ENCODE peak calls at places on chromosomes 13 and 19, in five cellular contexts. One of them, this sample, is unnamed. For H3K27me3, the result is how much of the 10 kb centered on the place peaks cover.

GRCh38 chr19:48997972-48998371 is 4.3 kb downstream of the RUVBL2 start:
- DNase-seq in pancreas: no peak
- DNase-seq in H9: peak
- DNase-seq in psoas muscle: no peak
- DNase-seq in GM23248: peak
- DNase-seq in this sample: no peak

GRCh38 chr13:48356750-48357149 is 53.2 kb downstream of the RB1 start:
- DNase-seq in H9: no peak
- DNase-seq in GM23248: no peak
- DNase-seq in pancreas: no peak
- DNase-seq in psoas muscle: no peak
- DNase-seq in this sample: no peak

GRCh38 chr19:34224996-34225658 is 29.2 kb upstream of the GARRE1 start:
- DNase-seq in psoas muscle: no peak
- DNase-seq in H9: no peak
- DNase-seq in GM23248: peak
- DNase-seq in pancreas: no peak
- DNase-seq in this sample: no peak

GRCh38 chr13:106187092-106187491 is 348.4 kb downstream of the EFNB2 start:
- DNase-seq in pancreas: no peak
- DNase-seq in H9: no peak
- DNase-seq in psoas muscle: no peak
- DNase-seq in GM23248: no peak
- DNase-seq in this sample: no peak

GRCh38 chr19:47778954-47779351 is 450 bp downstream of the SELENOW start:
- DNase-seq in H9: no peak
- DNase-seq in GM23248: peak
- DNase-seq in pancreas: no peak
- DNase-seq in psoas muscle: peak
- DNase-seq in this sample: peak

GRCh38 chr19:42129399-42130253 is 2.6 kb downstream of the POU2F2 start:
- DNase-seq in pancreas: no peak
- DNase-seq in GM23248: peak
- DNase-seq in psoas muscle: peak
- DNase-seq in H9: no peak
- DNase-seq in this sample: no peak

GRCh38 chr19:42324655-42325307 is 654 bp upstream of the MEGF8 start:
- DNase-seq in pancreas: no peak
- DNase-seq in GM23248: no peak
- DNase-seq in H9: no peak
- DNase-seq in psoas muscle: no peak
- DNase-seq in this sample: peak

GRCh38 chr13:111204438-111205177 is 89.5 kb downstream of the ARHGEF7 start:
- DNase-seq in GM23248: peak
- DNase-seq in pancreas: no peak
- DNase-seq in H9: peak
- DNase-seq in psoas muscle: peak
- DNase-seq in this sample: peak

GRCh38 chr19:4868286-4868834 is 893 bp upstream of the PLIN3 start:
- DNase-seq in GM23248: no peak
- DNase-seq in psoas muscle: peak
- DNase-seq in pancreas: no peak
- DNase-seq in H9: no peak
- DNase-seq in this sample: no peak

GRCh38 chr13:99278199-99278598 is 20.0 kb upstream of the GPR18 start:
- DNase-seq in pancreas: no peak
- DNase-seq in H9: no peak
- DNase-seq in GM23248: no peak
- DNase-seq in psoas muscle: no peak
- DNase-seq in this sample: no peak

GRCh38 chr19:35775046-35775297 is 392 bp upstream of the ARHGAP33 start:
- DNase-seq in GM23248: no peak
- DNase-seq in psoas muscle: no peak
- DNase-seq in pancreas: no peak
- DNase-seq in H9: no peak
- DNase-seq in this sample: no peak

GRCh38 chr19:16254851-16255408 is 57.2 kb downstream of the AP1M1 start:
- DNase-seq in psoas muscle: no peak
- DNase-seq in GM23248: no peak
- DNase-seq in H9: no peak
- DNase-seq in pancreas: no peak
- DNase-seq in this sample: no peak

GRCh38 chr19:50352242-50352641 is 13.2 kb downstream of the NAPSA start:
- DNase-seq in H9: no peak
- DNase-seq in psoas muscle: no peak
- DNase-seq in GM23248: no peak
- DNase-seq in pancreas: no peak
- DNase-seq in this sample: no peak

GRCh38 chr13:77544365-77544764 is 8.9 kb downstream of the SCEL start:
- DNase-seq in H9: no peak
- DNase-seq in psoas muscle: peak
- DNase-seq in GM23248: peak
- DNase-seq in pancreas: no peak
- DNase-seq in this sample: peak

GRCh38 chr19:3725640-3726310 is 17.6 kb downstream of the TJP3 start:
- DNase-seq in pancreas: peak
- DNase-seq in GM23248: no peak
- DNase-seq in H9: peak
- DNase-seq in psoas muscle: no peak
- DNase-seq in this sample: no peak

GRCh38 chr13:112469071-112469745 is 93.1 kb downstream of the SPACA7 start:
- DNase-seq in pancreas: peak
- DNase-seq in psoas muscle: no peak
- DNase-seq in H9: no peak
- DNase-seq in GM23248: no peak
- DNase-seq in this sample: no peak

GRCh38 chr19:53275480-53275879 is 8.0 kb upstream of the VN1R4 start:
- DNase-seq in GM23248: no peak
- DNase-seq in pancreas: no peak
- DNase-seq in H9: no peak
- DNase-seq in psoas muscle: no peak
- DNase-seq in this sample: no peak
- H3K27me3 ChIP-seq in GM23248: under half
- H3K27me3 ChIP-seq in pancreas: under half
- H3K27me3 ChIP-seq in H9: under half
- H3K27me3 ChIP-seq in psoas muscle: under half
- H3K27me3 ChIP-seq in this sample: under half

GRCh38 chr13:40676007-40676406 is 9.6 kb upstream of the FOXO1 start:
- DNase-seq in GM23248: no peak
- DNase-seq in pancreas: no peak
- DNase-seq in H9: no peak
- DNase-seq in psoas muscle: no peak
- DNase-seq in this sample: no peak

GRCh38 chr13:40673061-40673397 is 6.6 kb upstream of the FOXO1 start:
- DNase-seq in H9: no peak
- DNase-seq in pancreas: no peak
- DNase-seq in GM23248: no peak
- DNase-seq in psoas muscle: no peak
- DNase-seq in this sample: no peak

GRCh38 chr13:40670307-40670706 is 3.9 kb upstream of the FOXO1 start:
- DNase-seq in H9: no peak
- DNase-seq in GM23248: no peak
- DNase-seq in psoas muscle: no peak
- DNase-seq in pancreas: no peak
- DNase-seq in this sample: no peak

GRCh38 chr13:40672310-40673060 is 6.0 kb upstream of the FOXO1 start:
- DNase-seq in H9: no peak
- DNase-seq in psoas muscle: no peak
- DNase-seq in pancreas: no peak
- DNase-seq in GM23248: peak
- DNase-seq in this sample: no peak

GRCh38 chr13:40673414-40673813 is 7.0 kb upstream of the FOXO1 start:
- DNase-seq in pancreas: no peak
- DNase-seq in H9: no peak
- DNase-seq in psoas muscle: no peak
- DNase-seq in GM23248: no peak
- DNase-seq in this sample: no peak
- H3K27me3 ChIP-seq in pancreas: under half
- H3K27me3 ChIP-seq in H9: under half
- H3K27me3 ChIP-seq in psoas muscle: under half
- H3K27me3 ChIP-seq in GM23248: under half
- H3K27me3 ChIP-seq in this sample: under half

GRCh38 chr19:18987456-18987855 is 45.9 kb downstream of the SUGP2 start:
- DNase-seq in psoas muscle: no peak
- DNase-seq in pancreas: no peak
- DNase-seq in H9: no peak
- DNase-seq in GM23248: no peak
- DNase-seq in this sample: no peak

GRCh38 chr19:18985257-18985656 is 44.2 kb upstream of the HOMER3 start:
- DNase-seq in psoas muscle: no peak
- DNase-seq in H9: no peak
- DNase-seq in pancreas: no peak
- DNase-seq in GM23248: no peak
- DNase-seq in this sample: no peak

GRCh38 chr19:18980432-18981020 is 39.5 kb upstream of the HOMER3 start:
- DNase-seq in GM23248: no peak
- DNase-seq in psoas muscle: no peak
- DNase-seq in H9: no peak
- DNase-seq in pancreas: no peak
- DNase-seq in this sample: no peak

GRCh38 chr19:18982669-18983068 is 41.7 kb upstream of the HOMER3 start:
- DNase-seq in pancreas: no peak
- DNase-seq in psoas muscle: no peak
- DNase-seq in H9: no peak
- DNase-seq in GM23248: no peak
- DNase-seq in this sample: no peak

GRCh38 chr19:18984251-18984650 is 43.2 kb upstream of the HOMER3 start:
- DNase-seq in GM23248: no peak
- DNase-seq in H9: no peak
- DNase-seq in pancreas: no peak
- DNase-seq in psoas muscle: no peak
- DNase-seq in this sample: no peak
- H3K27me3 ChIP-seq in GM23248: under half
- H3K27me3 ChIP-seq in H9: under half
- H3K27me3 ChIP-seq in pancreas: under half
- H3K27me3 ChIP-seq in psoas muscle: under half
- H3K27me3 ChIP-seq in this sample: under half

GRCh38 chr13:28099396-28100148 is 804 bp downstream of the FLT3 start:
- DNase-seq in GM23248: no peak
- DNase-seq in psoas muscle: no peak
- DNase-seq in H9: no peak
- DNase-seq in pancreas: no peak
- DNase-seq in this sample: no peak
- H3K27me3 ChIP-seq in GM23248: half or more
- H3K27me3 ChIP-seq in psoas muscle: under half
- H3K27me3 ChIP-seq in H9: under half
- H3K27me3 ChIP-seq in pancreas: under half
- H3K27me3 ChIP-seq in this sample: under half

GRCh38 chr13:25678398-25678797 is 306.6 kb downstream of the ATP8A2 start:
- DNase-seq in psoas muscle: no peak
- DNase-seq in GM23248: no peak
- DNase-seq in pancreas: peak
- DNase-seq in H9: peak
- DNase-seq in this sample: no peak
- H3K27me3 ChIP-seq in psoas muscle: under half
- H3K27me3 ChIP-seq in GM23248: under half
- H3K27me3 ChIP-seq in pancreas: under half
- H3K27me3 ChIP-seq in H9: under half
- H3K27me3 ChIP-seq in this sample: under half

GRCh38 chr13:75398072-75398471 is 83.9 kb downstream of the TBC1D4 start:
- DNase-seq in psoas muscle: no peak
- DNase-seq in GM23248: no peak
- DNase-seq in pancreas: no peak
- DNase-seq in H9: no peak
- DNase-seq in this sample: no peak
- H3K27me3 ChIP-seq in psoas muscle: under half
- H3K27me3 ChIP-seq in GM23248: under half
- H3K27me3 ChIP-seq in pancreas: under half
- H3K27me3 ChIP-seq in H9: under half
- H3K27me3 ChIP-seq in this sample: under half

GRCh38 chr19:30703645-30704044 is 331.5 kb downstream of the ZNF536 start:
- DNase-seq in GM23248: no peak
- DNase-seq in pancreas: no peak
- DNase-seq in H9: no peak
- DNase-seq in psoas muscle: no peak
- DNase-seq in this sample: no peak
- H3K27me3 ChIP-seq in GM23248: under half
- H3K27me3 ChIP-seq in pancreas: under half
- H3K27me3 ChIP-seq in H9: under half
- H3K27me3 ChIP-seq in psoas muscle: under half
- H3K27me3 ChIP-seq in this sample: under half

DNA sequence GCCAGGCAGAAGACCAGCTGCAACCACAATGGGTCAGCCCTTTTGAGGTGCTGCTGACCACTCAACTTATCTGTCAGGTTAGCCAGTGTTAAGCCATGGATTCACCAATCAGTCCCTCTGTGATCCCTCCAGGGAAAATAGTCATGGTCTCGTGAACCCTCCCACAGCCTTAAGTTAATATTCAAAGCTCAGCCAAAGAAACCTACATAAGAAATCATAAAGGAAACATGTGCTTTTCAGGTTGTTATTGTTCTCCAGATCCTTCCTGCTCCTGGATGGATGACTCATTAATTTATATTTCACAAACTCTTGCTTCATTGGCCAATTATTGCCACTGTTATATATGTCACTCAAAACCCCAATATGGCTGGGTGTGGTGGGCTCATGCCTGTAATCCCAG is 161.9 kb downstream of the B3GLCT start:
- DNase-seq in pancreas: no peak
- DNase-seq in H9: no peak
- DNase-seq in psoas muscle: no peak
- DNase-seq in GM23248: no peak
- DNase-seq in this sample: no peak
- H3K27me3 ChIP-seq in pancreas: under half
- H3K27me3 ChIP-seq in H9: under half
- H3K27me3 ChIP-seq in psoas muscle: under half
- H3K27me3 ChIP-seq in GM23248: under half
- H3K27me3 ChIP-seq in this sample: under half

DNA sequence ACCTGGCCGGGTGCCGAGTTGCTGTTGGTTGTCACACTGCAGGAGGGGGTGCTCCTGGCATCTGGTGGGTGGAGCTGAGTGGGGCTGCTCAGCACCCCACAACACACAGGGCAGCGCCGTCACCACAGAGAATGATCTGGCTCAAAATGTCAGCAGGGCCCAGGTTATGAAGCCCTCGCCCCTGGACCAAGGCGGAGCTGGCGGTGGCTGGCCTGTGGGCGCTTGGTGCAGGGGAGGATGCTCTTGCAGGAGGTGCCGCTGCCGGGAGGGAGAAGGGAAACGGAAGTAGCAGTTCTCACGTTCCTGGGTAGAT is 14.2 kb upstream of the LENG8 start:
- DNase-seq in pancreas: peak
- DNase-seq in psoas muscle: no peak
- DNase-seq in GM23248: no peak
- DNase-seq in H9: no peak
- DNase-seq in this sample: peak
- H3K27me3 ChIP-seq in pancreas: under half
- H3K27me3 ChIP-seq in psoas muscle: under half
- H3K27me3 ChIP-seq in GM23248: under half
- H3K27me3 ChIP-seq in H9: under half
- H3K27me3 ChIP-seq in this sample: under half